ENCODE peak calls at places on chromosomes 13 and 19, in six cellular contexts. L, M, J, T, C and P are unnamed samples.
A peak's percentile ranks its signal among the peaks of the same experiment; 100 is the strongest.

GRCh38 chr19:5655412-5655811 is 24.9 kb downstream of the MICOS13 start:
- DNase-seq in L (no peak), M (no peak), J (no peak), T (no peak), C (no peak), P (no peak)

GRCh38 chr13:111646464-111646855 is 326.0 kb downstream of the TEX29 start:
- DNase-seq in L (no peak), M (no peak), J (no peak), T (no peak), C (no peak), P (no peak)

GRCh38 chr13:109028626-109029025 is 399.2 kb downstream of the MYO16 start:
- DNase-seq in L (no peak), M (no peak), J (no peak), T (no peak), C (no peak), P (no peak)

GRCh38 chr13:51501592-51502205 is 48.9 kb upstream of the INTS6 start:
- DNase-seq in L (peak; percentile 79), M (no peak), J (no peak), T (peak; percentile 86), C (no peak), P (no peak)

GRCh38 chr13:36131215-36131930 is at the start of gene DCLK1:
- DNase-seq in L (peak; percentile 43), M (no peak), J (no peak), T (peak; percentile 26), C (no peak), P (no peak)

GRCh38 chr19:30064776-30065494 is 122.9 kb downstream of the URI1 start:
- DNase-seq in L (no peak), M (no peak), J (no peak), T (no peak), C (no peak), P (no peak)

GRCh38 chr19:12995596-12996541 is 594 bp downstream of the NFIX start:
- DNase-seq in L (peak; percentile 49), M (no peak), J (no peak), T (peak; percentile 46), C (no peak), P (no peak)

GRCh38 chr13:89726690-89727435 is 1620.6 kb upstream of the MIR17HG start:
- DNase-seq in L (peak; percentile 63), M (no peak), J (no peak), T (no peak), C (no peak), P (peak; percentile 26)

GRCh38 chr19:2097330-2098327 is 914 bp downstream of the IZUMO4 start:
- DNase-seq in L (no peak), M (peak; percentile 53), J (peak; percentile 43), T (no peak), C (no peak), P (no peak)

GRCh38 chr13:77637583-77637982 is 59.9 kb upstream of the SLAIN1 start:
- DNase-seq in L (no peak), M (no peak), J (no peak), T (no peak), C (no peak), P (no peak)

GRCh38 chr13:95571941-95572340 is 19.4 kb downstream of the CLDN10 start:
- DNase-seq in L (no peak), M (no peak), J (no peak), T (no peak), C (no peak), P (no peak)

GRCh38 chr13:32362574-32362973 is 47.3 kb downstream of the BRCA2 start:
- DNase-seq in L (no peak), M (no peak), J (no peak), T (no peak), C (no peak), P (no peak)

GRCh38 chr19:54339646-54340358 is 840 bp upstream of the LILRA4 start:
- DNase-seq in L (no peak), M (no peak), J (no peak), T (no peak), C (no peak), P (no peak)

GRCh38 chr13:106573855-106574254 is 5.9 kb upstream of the ARGLU1 start:
- DNase-seq in L (peak; percentile 47), M (no peak), J (no peak), T (peak; percentile 34), C (peak; percentile 46), P (no peak)